ENCODE peak calls at places on chromosome 2, in eight cellular contexts. One of them, this sample, is unnamed. For H3K4me1, the result is how much of the 10 kb centered on the place peaks cover.

GRCh38 chr2:106963893-106964292 is 77.9 kb upstream of the ST6GAL2 start:
- DNase-seq in A549: no peak
- DNase-seq in SK-N-SH: no peak
- DNase-seq in HepG2: no peak
- DNase-seq in K562: no peak
- DNase-seq in HCT116: no peak
- DNase-seq in GM12878: no peak
- DNase-seq in GM23338: no peak
- DNase-seq in this sample: no peak

GRCh38 chr2:128198666-128199065 is 107.7 kb downstream of the UGGT1 start:
- DNase-seq in GM23338: no peak
- DNase-seq in HepG2: no peak
- DNase-seq in GM12878: no peak
- DNase-seq in SK-N-SH: peak
- DNase-seq in A549: no peak
- DNase-seq in HCT116: no peak
- DNase-seq in K562: no peak
- DNase-seq in this sample: no peak

GRCh38 chr2:230457073-230457768 is 41.2 kb downstream of the SP100 start:
- DNase-seq in SK-N-SH: no peak
- DNase-seq in A549: no peak
- DNase-seq in GM23338: no peak
- DNase-seq in HepG2: no peak
- DNase-seq in GM12878: no peak
- DNase-seq in K562: no peak
- DNase-seq in HCT116: no peak
- DNase-seq in this sample: no peak

GRCh38 chr2:209382775-209383174 is 41.1 kb upstream of the MAP2 start:
- DNase-seq in A549: no peak
- DNase-seq in HepG2: no peak
- DNase-seq in SK-N-SH: no peak
- DNase-seq in K562: no peak
- DNase-seq in GM23338: no peak
- DNase-seq in HCT116: no peak
- DNase-seq in GM12878: no peak
- DNase-seq in this sample: no peak

GRCh38 chr2:204695506-204695905 is 150.2 kb downstream of the PARD3B start:
- DNase-seq in GM12878: no peak
- DNase-seq in HepG2: no peak
- DNase-seq in K562: no peak
- DNase-seq in HCT116: no peak
- DNase-seq in SK-N-SH: no peak
- DNase-seq in GM23338: no peak
- DNase-seq in A549: no peak
- DNase-seq in this sample: no peak

GRCh38 chr2:234279646-234280045 is 217.2 kb downstream of the ARL4C start:
- DNase-seq in K562: no peak
- DNase-seq in SK-N-SH: no peak
- DNase-seq in GM12878: no peak
- DNase-seq in A549: no peak
- DNase-seq in HepG2: no peak
- DNase-seq in GM23338: no peak
- DNase-seq in HCT116: no peak
- DNase-seq in this sample: no peak

GRCh38 chr2:23491622-23492336 is 106.8 kb downstream of the KLHL29 start:
- DNase-seq in SK-N-SH: no peak
- DNase-seq in K562: no peak
- DNase-seq in HepG2: no peak
- DNase-seq in GM23338: no peak
- DNase-seq in GM12878: no peak
- DNase-seq in A549: no peak
- DNase-seq in HCT116: no peak
- DNase-seq in this sample: no peak

GRCh38 chr2:26491563-26492167 is 13.7 kb upstream of the OTOF start:
- DNase-seq in HCT116: no peak
- DNase-seq in SK-N-SH: no peak
- DNase-seq in K562: no peak
- DNase-seq in GM12878: no peak
- DNase-seq in A549: no peak
- DNase-seq in HepG2: no peak
- DNase-seq in GM23338: no peak
- DNase-seq in this sample: no peak

GRCh38 chr2:83273322-83273721 is 1185.8 kb downstream of the SUCLG1 start:
- DNase-seq in SK-N-SH: no peak
- DNase-seq in GM23338: no peak
- DNase-seq in K562: no peak
- DNase-seq in HepG2: no peak
- DNase-seq in HCT116: no peak
- DNase-seq in A549: no peak
- DNase-seq in GM12878: no peak
- DNase-seq in this sample: no peak

GRCh38 chr2:106965611-106966010 is 79.6 kb upstream of the ST6GAL2 start:
- DNase-seq in GM23338: no peak
- DNase-seq in K562: no peak
- DNase-seq in SK-N-SH: no peak
- DNase-seq in HepG2: no peak
- DNase-seq in GM12878: no peak
- DNase-seq in HCT116: no peak
- DNase-seq in A549: no peak
- DNase-seq in this sample: no peak

GRCh38 chr2:70705160-70705850 is 62.7 kb downstream of the ADD2 start:
- DNase-seq in SK-N-SH: no peak
- DNase-seq in A549: no peak
- DNase-seq in GM23338: no peak
- DNase-seq in HepG2: no peak
- DNase-seq in GM12878: no peak
- DNase-seq in HCT116: no peak
- DNase-seq in K562: no peak
- DNase-seq in this sample: no peak

GRCh38 chr2:135124924-135125886 is 73.1 kb downstream of the RAB3GAP1 start:
- DNase-seq in A549: peak
- DNase-seq in HCT116: peak
- DNase-seq in GM23338: no peak
- DNase-seq in GM12878: no peak
- DNase-seq in HepG2: no peak
- DNase-seq in K562: no peak
- DNase-seq in SK-N-SH: no peak
- DNase-seq in this sample: peak

GRCh38 chr2:45938649-45939511 is 287.4 kb downstream of the PRKCE start:
- DNase-seq in K562: peak
- DNase-seq in HepG2: peak
- DNase-seq in GM12878: no peak
- DNase-seq in SK-N-SH: no peak
- DNase-seq in HCT116: peak
- DNase-seq in A549: peak
- DNase-seq in GM23338: peak
- DNase-seq in this sample: peak

GRCh38 chr2:144357623-144358400 is 162.1 kb downstream of the ZEB2 start:
- DNase-seq in K562: peak
- DNase-seq in GM23338: no peak
- DNase-seq in HepG2: peak
- DNase-seq in SK-N-SH: no peak
- DNase-seq in GM12878: peak
- DNase-seq in A549: peak
- DNase-seq in HCT116: peak
- DNase-seq in this sample: peak

GRCh38 chr2:20200697-20201555 is 24.0 kb downstream of the SDC1 start:
- DNase-seq in K562: no peak
- DNase-seq in SK-N-SH: no peak
- DNase-seq in GM12878: no peak
- DNase-seq in A549: no peak
- DNase-seq in HepG2: no peak
- DNase-seq in GM23338: no peak
- DNase-seq in HCT116: no peak
- DNase-seq in this sample: no peak

GRCh38 chr2:20199381-20200270 is 25.3 kb downstream of the SDC1 start:
- DNase-seq in HCT116: no peak
- DNase-seq in A549: no peak
- DNase-seq in K562: no peak
- DNase-seq in GM12878: no peak
- DNase-seq in HepG2: no peak
- DNase-seq in GM23338: no peak
- DNase-seq in SK-N-SH: no peak
- DNase-seq in this sample: no peak

GRCh38 chr2:20196881-20197204 is 28.1 kb downstream of the SDC1 start:
- DNase-seq in GM23338: no peak
- DNase-seq in K562: no peak
- DNase-seq in A549: no peak
- DNase-seq in SK-N-SH: no peak
- DNase-seq in HCT116: no peak
- DNase-seq in GM12878: no peak
- DNase-seq in HepG2: no peak
- DNase-seq in this sample: no peak

GRCh38 chr2:20198001-20198400 is 26.9 kb downstream of the SDC1 start:
- DNase-seq in A549: no peak
- DNase-seq in GM12878: no peak
- DNase-seq in HCT116: no peak
- DNase-seq in K562: no peak
- DNase-seq in HepG2: no peak
- DNase-seq in GM23338: no peak
- DNase-seq in SK-N-SH: no peak
- DNase-seq in this sample: no peak

GRCh38 chr2:20198796-20199361 is 26.1 kb downstream of the SDC1 start:
- DNase-seq in SK-N-SH: no peak
- DNase-seq in GM12878: no peak
- DNase-seq in GM23338: peak
- DNase-seq in HepG2: no peak
- DNase-seq in K562: no peak
- DNase-seq in A549: no peak
- DNase-seq in HCT116: no peak
- DNase-seq in this sample: no peak
- H3K4me1 ChIP-seq in SK-N-SH: under half
- H3K4me1 ChIP-seq in GM12878: under half
- H3K4me1 ChIP-seq in GM23338: under half
- H3K4me1 ChIP-seq in HepG2: half or more
- H3K4me1 ChIP-seq in K562: under half
- H3K4me1 ChIP-seq in A549: under half
- H3K4me1 ChIP-seq in HCT116: under half
- H3K4me1 ChIP-seq in this sample: under half

GRCh38 chr2:88765154-88765948 is 73.9 kb downstream of the RPIA start:
- DNase-seq in K562: no peak
- DNase-seq in A549: peak
- DNase-seq in HepG2: no peak
- DNase-seq in SK-N-SH: peak
- DNase-seq in HCT116: no peak
- DNase-seq in GM12878: no peak
- DNase-seq in GM23338: peak
- DNase-seq in this sample: no peak
- TF ChIP-seq REST in K562: no peak
- TF ChIP-seq REST in A549: no peak
- TF ChIP-seq REST in HepG2: no peak
- TF ChIP-seq REST in SK-N-SH: no peak
- TF ChIP-seq REST in HCT116: no peak
- TF ChIP-seq REST in GM12878: no peak
- TF ChIP-seq REST in GM23338: no peak
- TF ChIP-seq REST in this sample: no peak

GRCh38 chr2:241965931-241966412 is 96.4 kb downstream of the RTP5 start:
- DNase-seq in SK-N-SH: no peak
- DNase-seq in GM12878: peak
- DNase-seq in GM23338: no peak
- DNase-seq in A549: no peak
- DNase-seq in HepG2: peak
- DNase-seq in HCT116: peak
- DNase-seq in K562: peak
- DNase-seq in this sample: peak

GRCh38 chr2:241966671-241967070 is 97.1 kb downstream of the RTP5 start:
- DNase-seq in GM23338: no peak
- DNase-seq in GM12878: no peak
- DNase-seq in HepG2: no peak
- DNase-seq in A549: no peak
- DNase-seq in K562: no peak
- DNase-seq in HCT116: no peak
- DNase-seq in SK-N-SH: no peak
- DNase-seq in this sample: no peak

GRCh38 chr2:241961454-241961853 is 91.9 kb downstream of the RTP5 start:
- DNase-seq in HepG2: no peak
- DNase-seq in A549: no peak
- DNase-seq in GM12878: no peak
- DNase-seq in HCT116: no peak
- DNase-seq in K562: no peak
- DNase-seq in GM23338: no peak
- DNase-seq in SK-N-SH: no peak
- DNase-seq in this sample: no peak

GRCh38 chr2:241963223-241963622 is 93.7 kb downstream of the RTP5 start:
- DNase-seq in GM12878: no peak
- DNase-seq in A549: no peak
- DNase-seq in GM23338: no peak
- DNase-seq in SK-N-SH: no peak
- DNase-seq in HepG2: no peak
- DNase-seq in K562: no peak
- DNase-seq in HCT116: no peak
- DNase-seq in this sample: no peak

DNA sequence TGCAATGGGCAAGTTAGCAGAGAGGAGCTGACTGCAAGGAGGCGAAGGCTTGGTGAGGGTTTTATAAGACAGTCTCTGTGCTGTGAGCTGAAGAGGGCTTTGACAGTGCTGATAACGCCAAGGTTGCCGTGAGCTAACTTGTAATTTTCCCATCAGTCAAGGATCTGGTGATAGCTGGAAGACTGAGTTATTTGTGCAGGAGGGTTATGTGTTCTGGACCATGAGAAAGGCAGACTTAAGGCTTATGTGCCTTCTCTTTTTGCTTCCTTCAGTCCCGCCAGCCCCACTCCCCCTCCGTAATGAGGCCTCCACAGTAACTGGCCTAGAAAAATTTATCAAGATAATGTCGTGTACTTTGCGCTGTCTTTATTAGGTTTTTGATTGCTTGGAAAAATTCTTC is 94.6 kb downstream of the RTP5 start:
- DNase-seq in K562: peak
- DNase-seq in HCT116: no peak
- DNase-seq in GM23338: no peak
- DNase-seq in A549: no peak
- DNase-seq in SK-N-SH: no peak
- DNase-seq in GM12878: no peak
- DNase-seq in HepG2: no peak
- DNase-seq in this sample: no peak
- H3K4me1 ChIP-seq in K562: under half
- H3K4me1 ChIP-seq in HCT116: under half
- H3K4me1 ChIP-seq in GM23338: under half
- H3K4me1 ChIP-seq in A549: under half
- H3K4me1 ChIP-seq in SK-N-SH: under half
- H3K4me1 ChIP-seq in GM12878: under half
- H3K4me1 ChIP-seq in HepG2: under half
- H3K4me1 ChIP-seq in this sample: under half

GRCh38 chr2:176392744-176393414 is 123.6 kb downstream of the MTX2 start:
- DNase-seq in HCT116: no peak
- DNase-seq in GM12878: no peak
- DNase-seq in SK-N-SH: no peak
- DNase-seq in A549: no peak
- DNase-seq in K562: peak
- DNase-seq in GM23338: no peak
- DNase-seq in HepG2: no peak
- DNase-seq in this sample: no peak

GRCh38 chr2:176395273-176395854 is 126.1 kb downstream of the MTX2 start:
- DNase-seq in A549: no peak
- DNase-seq in HepG2: no peak
- DNase-seq in GM12878: no peak
- DNase-seq in HCT116: no peak
- DNase-seq in K562: no peak
- DNase-seq in GM23338: no peak
- DNase-seq in SK-N-SH: no peak
- DNase-seq in this sample: peak

GRCh38 chr2:176399199-176399598 is 130.0 kb downstream of the MTX2 start:
- DNase-seq in GM23338: no peak
- DNase-seq in K562: no peak
- DNase-seq in HepG2: no peak
- DNase-seq in SK-N-SH: no peak
- DNase-seq in HCT116: no peak
- DNase-seq in GM12878: no peak
- DNase-seq in A549: no peak
- DNase-seq in this sample: no peak

GRCh38 chr2:176398783-176399182 is 129.5 kb downstream of the MTX2 start:
- DNase-seq in HepG2: no peak
- DNase-seq in GM23338: no peak
- DNase-seq in SK-N-SH: no peak
- DNase-seq in HCT116: no peak
- DNase-seq in A549: no peak
- DNase-seq in K562: no peak
- DNase-seq in GM12878: no peak
- DNase-seq in this sample: no peak
- TF ChIP-seq REST in HepG2: no peak
- TF ChIP-seq REST in GM23338: no peak
- TF ChIP-seq REST in SK-N-SH: no peak
- TF ChIP-seq REST in HCT116: no peak
- TF ChIP-seq REST in A549: no peak
- TF ChIP-seq REST in K562: no peak
- TF ChIP-seq REST in GM12878: no peak
- TF ChIP-seq REST in this sample: no peak

This sample was measured in Panc1.